ENCODE peak calls at places on chromosomes 6 and 20, in five cellular contexts. W is A549, Y is NB4, V is H1, K is K562. F is an unnamed sample.

GRCh38 chr20:38805958-38806854 is 709 bp downstream of the PPP1R16B start:
- DNase-seq in V (peak), W (no peak), K (peak), Y (peak), F (peak)

GRCh38 chr20:2701671-2702081 is 9.1 kb downstream of the EBF4 start:
- DNase-seq in V (peak), K (no peak), W (no peak), Y (no peak), F (no peak)

GRCh38 chr6:29992792-29993191 is 50.5 kb downstream of the HLA-A start:
- DNase-seq in V (no peak), Y (no peak), K (no peak), W (no peak), F (no peak)

GRCh38 chr6:168884050-168884645 is 369.5 kb downstream of the THBS2 start:
- DNase-seq in K (no peak), W (no peak), Y (no peak), V (no peak), F (no peak)

GRCh38 chr6:84853901-84854300 is 89.5 kb upstream of the TBX18 start:
- DNase-seq in Y (no peak), V (no peak), K (no peak), W (no peak), F (no peak)

GRCh38 chr6:107362271-107362604 is 97.1 kb downstream of the PDSS2 start:
- DNase-seq in K (no peak), V (no peak), W (no peak), Y (no peak), F (no peak)

GRCh38 chr6:43074847-43075741 is 1.0 kb upstream of the PTK7 start:
- DNase-seq in Y (peak), K (no peak), W (no peak), V (no peak), F (no peak)

GRCh38 chr6:164554700-164555479 is 754.5 kb downstream of the C6orf118 start:
- DNase-seq in K (no peak), W (no peak), V (no peak), Y (no peak), F (no peak)

GRCh38 chr6:167661456-167662103 is 165.1 kb upstream of the AFDN start:
- DNase-seq in V (no peak), Y (no peak), W (no peak), K (no peak), F (no peak)

GRCh38 chr20:11247059-11247630 is 573.3 kb upstream of the JAG1 start:
- DNase-seq in W (no peak), K (no peak), V (no peak), Y (no peak), F (no peak)

GRCh38 chr6:46419576-46420002 is 71.7 kb downstream of the RCAN2 start:
- DNase-seq in W (peak), K (peak), V (peak), Y (peak), F (peak)

GRCh38 chr6:89239338-89239737 is 22.2 kb upstream of the GABRR1 start:
- DNase-seq in W (no peak), Y (peak), V (no peak), K (peak), F (peak)

GRCh38 chr20:12414446-12415274 is 497.0 kb downstream of the BTBD3 start:
- DNase-seq in Y (no peak), W (no peak), V (no peak), K (no peak), F (no peak)

GRCh38 chr20:53940883-53941546 is 129.4 kb downstream of the BCAS1 start:
- DNase-seq in V (peak), W (peak), K (no peak), Y (no peak), F (peak)

GRCh38 chr20:57250607-57251343 is 15.7 kb downstream of the BMP7 start:
- DNase-seq in W (no peak), V (no peak), K (no peak), Y (peak), F (no peak)

GRCh38 chr20:34947336-34947735 is 8.3 kb downstream of the GSS start:
- DNase-seq in W (no peak), V (no peak), K (no peak), Y (no peak), F (no peak)

GRCh38 chr6:114140416-114140815 is 169.5 kb upstream of the HDAC2 start:
- DNase-seq in W (no peak), Y (no peak), K (no peak), V (no peak), F (no peak)

GRCh38 chr20:59818911-59819310 is 114.5 kb downstream of the SYCP2 start:
- DNase-seq in V (no peak), Y (no peak), K (no peak), W (no peak), F (no peak)

GRCh38 chr6:168746013-168746412 is 305.0 kb downstream of the SMOC2 start:
- DNase-seq in V (no peak), W (no peak), K (no peak), Y (no peak), F (no peak)

GRCh38 chr20:57217802-57218201 is 48.6 kb downstream of the BMP7 start:
- DNase-seq in Y (no peak), W (no peak), V (no peak), K (no peak), F (no peak)

GRCh38 chr6:119076966-119077642 is 1.4 kb downstream of the FAM184A start:
- DNase-seq in W (no peak), Y (no peak), V (no peak), K (peak), F (no peak)

GRCh38 chr6:124881898-124882579 is 80.2 kb upstream of the RNF217 start:
- DNase-seq in V (no peak), K (no peak), W (no peak), Y (no peak), F (peak)

GRCh38 chr6:98845201-98846020 is 11.0 kb downstream of the POU3F2 start:
- DNase-seq in Y (peak), V (peak), K (peak), W (peak), F (peak)

GRCh38 chr6:169339731-169340314 is 86.2 kb upstream of the THBS2 start:
- DNase-seq in W (no peak), Y (no peak), V (no peak), K (no peak), F (no peak)

GRCh38 chr6:125050663-125051318 is 88.6 kb downstream of the RNF217 start:
- DNase-seq in V (no peak), K (no peak), Y (no peak), W (no peak), F (no peak)

GRCh38 chr20:57414867-57415592 is 23.8 kb downstream of the RBM38 start:
- DNase-seq in K (peak), V (no peak), Y (peak), W (no peak), F (no peak)

GRCh38 chr6:142537612-142538478 is 236.0 kb downstream of the ADGRG6 start:
- DNase-seq in V (peak), Y (peak), K (peak), W (no peak), F (peak)

GRCh38 chr6:7115452-7116223 is 7.9 kb downstream of the RREB1 start:
- DNase-seq in Y (no peak), K (no peak), W (no peak), V (no peak), F (no peak)

GRCh38 chr6:162922816-162923215 is 195.0 kb downstream of the PACRG start:
- DNase-seq in Y (no peak), V (no peak), W (no peak), K (no peak), F (no peak)

GRCh38 chr6:162913206-162913605 is 185.4 kb downstream of the PACRG start:
- DNase-seq in V (no peak), K (no peak), Y (no peak), W (no peak), F (no peak)

GRCh38 chr6:162921062-162921461 is 193.3 kb downstream of the PACRG start:
- DNase-seq in W (no peak), K (no peak), Y (no peak), V (no peak), F (no peak)

DNA sequence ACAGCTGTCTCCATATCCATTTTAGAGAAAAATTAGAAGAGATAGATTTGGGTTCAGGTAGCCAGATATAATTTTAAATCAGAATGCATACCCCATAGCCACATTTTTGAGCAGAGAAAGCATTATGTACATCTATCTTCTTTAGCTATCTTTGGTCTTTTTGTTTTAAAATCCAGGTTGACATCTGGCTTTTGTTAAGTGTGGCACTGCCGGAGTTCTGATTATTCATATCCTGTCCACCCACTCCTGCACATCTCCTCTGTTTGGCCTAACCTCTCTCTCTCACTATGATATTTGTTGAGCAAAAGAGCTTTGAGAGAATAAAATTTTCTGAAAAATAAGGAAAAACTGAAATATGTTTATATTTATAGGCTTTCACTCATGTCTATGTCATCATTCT is 189.7 kb downstream of the PACRG start:
- DNase-seq in V (no peak), K (no peak), W (no peak), Y (no peak), F (no peak)
- TF ChIP-seq MAX in V (no peak), K (no peak), W (no peak), Y (no peak), F (no peak)

GRCh38 chr6:151299009-151299408 is 59.2 kb downstream of the AKAP12 start:
- DNase-seq in W (no peak), Y (no peak), V (no peak), K (no peak), F (no peak)

GRCh38 chr6:151294561-151295101 is 54.9 kb downstream of the AKAP12 start:
- DNase-seq in W (no peak), V (no peak), Y (no peak), K (no peak), F (no peak)

GRCh38 chr6:151301547-151301946 is 61.8 kb downstream of the AKAP12 start:
- DNase-seq in K (no peak), Y (no peak), W (no peak), V (no peak), F (no peak)

GRCh38 chr6:151303231-151303630 is 63.5 kb downstream of the AKAP12 start:
- DNase-seq in K (no peak), V (no peak), Y (no peak), W (no peak), F (no peak)

GRCh38 chr6:151300267-151300930 is 60.6 kb downstream of the AKAP12 start:
- DNase-seq in K (no peak), Y (no peak), W (no peak), V (no peak), F (no peak)
- TF ChIP-seq POLR2A in K (no peak), Y (no peak), W (no peak), V (no peak), F (no peak)

GRCh38 chr20:36341331-36342020 is 35.3 kb downstream of the DLGAP4 start:
- DNase-seq in V (no peak), K (no peak), Y (no peak), W (no peak), F (no peak)

GRCh38 chr20:36342721-36343120 is 36.6 kb downstream of the DLGAP4 start:
- DNase-seq in Y (no peak), K (no peak), V (no peak), W (no peak), F (no peak)

GRCh38 chr20:36339646-36340592 is 33.8 kb downstream of the DLGAP4 start:
- DNase-seq in W (no peak), Y (no peak), K (no peak), V (no peak), F (no peak)

GRCh38 chr20:36342316-36342715 is 36.2 kb downstream of the DLGAP4 start:
- DNase-seq in V (no peak), W (no peak), Y (no peak), K (no peak), F (no peak)

DNA sequence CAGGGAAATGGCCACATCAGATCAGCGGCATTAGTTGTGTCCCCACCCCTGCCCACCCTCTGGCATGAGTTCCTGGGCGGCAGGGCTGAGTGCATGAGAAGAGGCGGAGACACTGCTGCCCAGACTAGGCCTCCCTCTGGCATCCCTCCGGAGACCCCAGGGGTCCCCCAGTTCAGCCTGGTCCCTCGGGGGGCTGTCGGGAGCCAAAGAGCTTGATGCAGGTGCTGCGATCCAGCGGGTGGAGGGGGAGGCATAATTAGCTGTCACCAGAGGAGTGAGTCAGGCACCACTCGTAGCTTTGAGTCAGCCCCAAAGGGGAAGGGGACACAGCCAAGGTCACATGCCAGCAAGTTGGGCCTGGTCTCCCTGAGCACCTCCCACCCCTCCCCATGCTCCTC is 34.5 kb downstream of the DLGAP4 start:
- DNase-seq in V (no peak), W (no peak), K (no peak), Y (no peak), F (no peak)
- TF ChIP-seq MAX in V (no peak), W (no peak), K (no peak), Y (no peak), F (no peak)

GRCh38 chr6:32974541-32975308 is 6.3 kb downstream of the BRD2 start:
- DNase-seq in W (no peak), K (no peak), Y (peak), V (no peak), F (no peak)

GRCh38 chr6:32977272-32977952 is 9.0 kb downstream of the BRD2 start:
- DNase-seq in W (no peak), Y (no peak), V (no peak), K (no peak), F (no peak)

GRCh38 chr6:32977953-32978324 is 9.5 kb downstream of the BRD2 start:
- DNase-seq in V (no peak), Y (no peak), W (no peak), K (no peak), F (no peak)

GRCh38 chr6:32975886-32976285 is 7.5 kb downstream of the BRD2 start:
- DNase-seq in V (no peak), K (no peak), W (no peak), Y (no peak), F (no peak)

DNA sequence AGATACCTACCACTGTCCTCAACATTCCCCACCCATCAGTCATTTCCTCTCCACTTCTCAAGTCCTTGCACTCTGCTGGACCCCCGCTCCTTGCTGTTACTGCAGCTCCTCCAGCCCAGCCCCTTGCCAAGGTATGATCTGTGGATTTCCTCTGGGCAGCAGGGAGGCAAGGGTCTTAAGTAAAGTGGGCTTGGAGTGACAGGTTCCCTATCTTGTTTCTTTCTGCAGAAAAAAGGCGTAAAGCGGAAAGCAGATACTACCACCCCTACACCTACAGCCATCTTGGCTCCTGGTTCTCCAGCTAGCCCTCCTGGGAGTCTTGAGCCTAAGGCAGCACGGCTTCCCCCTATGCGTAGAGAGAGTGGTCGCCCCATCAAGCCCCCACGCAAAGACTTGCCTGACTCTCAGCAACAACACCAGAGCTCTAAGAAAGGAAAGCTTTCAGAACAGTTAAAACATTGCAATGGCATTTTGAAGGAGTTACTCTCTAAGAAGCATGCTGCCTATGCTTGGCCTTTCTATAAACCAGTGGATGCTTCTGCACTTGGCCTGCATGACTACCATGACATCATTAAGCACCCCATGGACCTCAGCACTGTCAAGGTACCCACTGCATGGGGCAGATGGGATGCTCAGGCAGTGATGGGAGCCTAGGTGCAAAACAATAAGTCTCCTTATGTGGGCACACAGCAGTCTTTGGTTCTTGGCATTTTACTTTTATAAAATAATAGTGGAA is 8.1 kb downstream of the BRD2 start:
- DNase-seq in K (no peak), V (no peak), Y (no peak), W (no peak), F (no peak)
- TF ChIP-seq POLR2A in K (no peak), V (no peak), Y (no peak), W (no peak), F (no peak)

GRCh38 chr6:689223-689622 is 3.7 kb downstream of the EXOC2 start:
- DNase-seq in W (no peak), K (no peak), V (no peak), Y (no peak), F (no peak)

GRCh38 chr6:680666-681374 is 12.1 kb downstream of the EXOC2 start:
- DNase-seq in W (no peak), Y (no peak), V (peak), K (no peak), F (no peak)

GRCh38 chr6:686528-686927 is 6.4 kb downstream of the EXOC2 start:
- DNase-seq in W (no peak), Y (peak), K (peak), V (no peak), F (no peak)

GRCh38 chr6:683742-684440 is 9.0 kb downstream of the EXOC2 start:
- DNase-seq in V (peak), K (peak), W (no peak), Y (peak), F (peak)

DNA sequence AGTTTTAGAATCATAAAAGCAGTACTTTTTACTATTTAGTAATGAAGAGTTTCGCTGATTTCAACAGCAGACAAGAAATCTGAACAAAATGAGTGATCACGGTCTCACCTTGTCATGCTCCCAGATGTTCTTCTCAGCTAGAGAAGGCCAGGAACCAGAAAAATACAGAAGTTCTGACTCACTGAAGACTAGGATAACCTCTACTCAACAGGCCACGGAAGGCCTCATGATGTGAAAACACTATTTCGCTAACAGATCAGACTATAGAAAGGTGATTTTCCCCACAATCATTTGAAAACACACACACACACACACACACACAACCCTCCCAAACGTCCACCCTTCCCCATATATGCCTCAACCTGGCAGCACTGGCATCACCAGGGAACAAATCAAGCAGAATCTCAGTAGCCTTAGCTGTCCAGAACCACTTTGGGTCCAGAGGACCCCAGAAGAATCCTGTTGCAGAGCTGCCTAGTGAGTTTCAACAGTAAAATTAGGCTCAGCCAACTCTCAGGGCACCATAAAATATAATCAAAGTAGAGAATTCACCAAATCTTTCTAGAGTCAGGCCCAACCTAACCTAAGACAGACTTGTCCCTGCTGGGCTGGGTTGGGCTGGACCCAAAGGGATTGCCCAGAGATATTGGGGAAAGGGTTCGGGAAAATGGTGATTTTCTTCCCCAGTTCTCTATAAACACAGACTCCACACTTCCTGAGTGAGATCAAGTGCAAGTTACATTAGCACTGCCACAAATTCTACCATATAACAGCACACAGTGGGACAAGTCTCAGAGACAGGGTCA is 7.9 kb downstream of the EXOC2 start:
- DNase-seq in K (no peak), V (peak), Y (peak), W (no peak), F (peak)
- TF ChIP-seq MAX in K (no peak), V (no peak), Y (no peak), W (no peak), F (no peak)

GRCh38 chr6:149541139-149541538 is 4.7 kb downstream of the PPIL4 start:
- DNase-seq in V (no peak), K (no peak), Y (no peak), W (no peak), F (no peak)

GRCh38 chr6:149544646-149545257 is 1.1 kb downstream of the PPIL4 start:
- DNase-seq in V (no peak), W (no peak), Y (no peak), K (no peak), F (no peak)

GRCh38 chr6:149545258-149545753 is 537 bp downstream of the PPIL4 start:
- DNase-seq in K (peak), W (no peak), V (no peak), Y (peak), F (peak)

DNA sequence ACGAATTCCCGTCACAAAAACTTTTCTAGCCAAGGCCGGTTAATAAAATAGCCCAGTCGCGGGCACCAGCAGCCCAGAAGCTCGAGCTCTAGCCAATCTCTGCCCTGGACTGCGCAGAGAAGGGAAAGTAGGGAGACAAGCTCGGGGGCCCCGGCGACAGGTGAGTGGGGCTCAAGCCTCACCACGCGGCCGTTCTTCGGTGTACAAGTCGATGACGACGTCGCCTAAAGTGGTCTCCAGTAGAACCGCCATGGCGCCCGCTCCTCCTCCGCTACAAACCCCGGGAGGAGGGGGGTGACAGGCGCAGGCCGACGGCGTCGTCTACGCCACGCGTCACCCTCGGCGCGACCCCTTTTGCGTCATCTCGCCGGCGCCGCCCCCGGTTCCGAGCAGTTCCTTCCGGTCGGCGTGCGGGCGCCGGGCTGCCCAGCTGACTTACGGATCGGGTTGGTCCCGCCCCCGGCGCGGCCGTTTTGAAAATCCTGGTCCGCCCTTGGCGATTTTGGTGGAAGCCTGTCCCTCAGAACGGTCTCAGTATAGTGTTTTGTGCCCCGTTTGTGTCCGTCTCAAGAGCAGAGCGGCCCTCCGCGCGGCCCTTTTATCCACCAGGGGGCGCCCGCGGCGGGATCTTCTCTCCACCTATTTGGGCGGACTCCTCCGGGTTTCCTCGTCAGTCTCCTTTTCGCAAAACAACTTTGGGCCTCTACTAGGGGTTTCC is at the start of gene PPIL4:
- DNase-seq in K (peak), Y (peak), W (peak), V (peak), F (peak)
- TF ChIP-seq POLR2A in K (peak), Y (peak), W (peak), V (peak), F (peak)